ENCODE peak calls at places on chromosomes 13 and 19, in five cellular contexts. M, U, B, J and H are unnamed samples.

GRCh38 chr19:45470147-45471081 is 2.6 kb downstream of the FOSB start:
- DNase-seq in M (peak), U (no peak), B (no peak), J (no peak), H (peak)

GRCh38 chr19:34430738-34431625 is 2.8 kb downstream of the UBA2 start:
- DNase-seq in M (peak), U (peak), B (peak), J (no peak), H (peak)

GRCh38 chr13:107969551-107969950 is 245.8 kb downstream of the LIG4 start:
- DNase-seq in M (no peak), U (no peak), B (no peak), J (no peak), H (no peak)

GRCh38 chr13:32261567-32261966 is 53.6 kb downstream of the ZAR1L start:
- DNase-seq in M (peak), U (no peak), B (no peak), J (peak), H (no peak)

GRCh38 chr19:5593245-5593962 is 25.7 kb upstream of the TINCR start:
- DNase-seq in M (no peak), U (no peak), B (no peak), J (no peak), H (no peak)

GRCh38 chr13:49441312-49441711 is 2.6 kb downstream of the CAB39L start:
- DNase-seq in M (no peak), U (no peak), B (no peak), J (no peak), H (no peak)

GRCh38 chr13:102769679-102770078 is 3.9 kb downstream of the TEX30 start:
- DNase-seq in M (peak), U (no peak), B (no peak), J (no peak), H (no peak)

GRCh38 chr19:52369463-52370340 is at the start of gene ZNF880:
- DNase-seq in M (peak), U (no peak), B (peak), J (peak), H (no peak)

GRCh38 chr13:109764474-109765292 is 21.7 kb downstream of the IRS2 start:
- DNase-seq in M (no peak), U (no peak), B (no peak), J (no peak), H (no peak)

GRCh38 chr19:9309974-9310446 is 372 bp upstream of the ZNF699 start:
- DNase-seq in M (peak), U (peak), B (peak), J (peak), H (no peak)

GRCh38 chr13:39960206-39960605 is 304.7 kb downstream of the COG6 start:
- DNase-seq in M (no peak), U (no peak), B (no peak), J (no peak), H (no peak)

GRCh38 chr13:42997381-42997780 is 5.3 kb upstream of the EPSTI1 start:
- DNase-seq in M (peak), U (no peak), B (no peak), J (no peak), H (no peak)

GRCh38 chr19:32599736-32600157 is 18.8 kb downstream of the PDCD5 start:
- DNase-seq in M (peak), U (peak), B (peak), J (no peak), H (peak)

GRCh38 chr13:49265822-49266221 is 18.1 kb downstream of the CDADC1 start:
- DNase-seq in M (peak), U (no peak), B (no peak), J (no peak), H (no peak)

GRCh38 chr13:95128045-95128643 is 173.1 kb downstream of the ABCC4 start:
- DNase-seq in M (no peak), U (no peak), B (no peak), J (no peak), H (no peak)

GRCh38 chr13:108226184-108226583 is 8.0 kb downstream of the ABHD13 start:
- DNase-seq in M (no peak), U (no peak), B (no peak), J (no peak), H (no peak)

GRCh38 chr13:73334459-73334858 is 275.7 kb downstream of the KLF5 start:
- DNase-seq in M (peak), U (no peak), B (no peak), J (no peak), H (no peak)

GRCh38 chr19:40143612-40144011 is 47.6 kb upstream of the MAP3K10 start:
- DNase-seq in M (no peak), U (peak), B (peak), J (no peak), H (peak)

GRCh38 chr19:3954107-3954506 is 16.8 kb downstream of the DAPK3 start:
- DNase-seq in M (no peak), U (no peak), B (no peak), J (peak), H (no peak)

GRCh38 chr13:96533408-96533807 is 443.5 kb downstream of the HS6ST3 start:
- DNase-seq in M (no peak), U (no peak), B (no peak), J (no peak), H (no peak)

GRCh38 chr13:52848455-52849190 is at the start of gene PCDH8:
- DNase-seq in M (no peak), U (no peak), B (no peak), J (no peak), H (no peak)

GRCh38 chr19:1810439-1811160 is 1.5 kb downstream of the ATP8B3 start:
- DNase-seq in M (no peak), U (no peak), B (no peak), J (no peak), H (no peak)

GRCh38 chr13:46604226-46604968 is 51.4 kb downstream of the LRCH1 start:
- DNase-seq in M (no peak), U (no peak), B (no peak), J (no peak), H (no peak)

GRCh38 chr13:98476538-98476966 is 100.4 kb downstream of the STK24 start:
- DNase-seq in M (peak), U (peak), B (peak), J (peak), H (no peak)

GRCh38 chr19:33590224-33590623 is 31.5 kb upstream of the CHST8 start:
- DNase-seq in M (no peak), U (no peak), B (no peak), J (no peak), H (no peak)

GRCh38 chr19:28468701-28469459 is 744.1 kb downstream of the UQCRFS1 start:
- DNase-seq in M (peak), U (no peak), B (peak), J (peak), H (peak)

GRCh38 chr13:39448831-39449230 is 154.2 kb downstream of the LHFPL6 start:
- DNase-seq in M (no peak), U (no peak), B (no peak), J (no peak), H (no peak)

GRCh38 chr13:30039506-30039905 is 189.1 kb upstream of the UBL3 start:
- DNase-seq in M (no peak), U (no peak), B (no peak), J (no peak), H (no peak)

GRCh38 chr19:14375582-14376291 is 5.5 kb upstream of the ADGRE5 start:
- DNase-seq in M (peak), U (no peak), B (no peak), J (peak), H (peak)

GRCh38 chr19:18790566-18791314 is at the start of gene COMP:
- DNase-seq in M (no peak), U (no peak), B (no peak), J (no peak), H (no peak)

GRCh38 chr13:25899952-25900351 is 151.9 kb downstream of the SHISA2 start:
- DNase-seq in M (no peak), U (no peak), B (no peak), J (no peak), H (no peak)

GRCh38 chr19:5621945-5622464 is 571 bp downstream of the SAFB2 start:
- DNase-seq in M (no peak), U (no peak), B (peak), J (peak), H (peak)

GRCh38 chr13:95643471-95643813 is 1.1 kb downstream of the DZIP1 start:
- DNase-seq in M (peak), U (no peak), B (no peak), J (no peak), H (no peak)

GRCh38 chr13:67134322-67135129 is 95.6 kb downstream of the PCDH9 start:
- DNase-seq in M (peak), U (no peak), B (no peak), J (no peak), H (peak)

GRCh38 chr19:10317045-10317856 is 1.4 kb upstream of the FDX2 start:
- DNase-seq in M (no peak), U (no peak), B (no peak), J (no peak), H (no peak)

GRCh38 chr19:38970664-38971532 is 4.6 kb downstream of the FBXO17 start:
- DNase-seq in M (peak), U (no peak), B (no peak), J (no peak), H (no peak)